ENCODE peak calls at places on chromosomes 16 and 17, in four cellular contexts. W is progenitor cell of endocrine pancreas, H is psoas muscle, Z is cardiac muscle cell. C is an unnamed sample.

GRCh38 chr16:25141648-25142047 is 30.1 kb downstream of the LCMT1 start:
- DNase-seq in W (no peak), H (no peak), Z (peak), C (no peak)

GRCh38 chr17:42365136-42365535 is 23.1 kb downstream of the STAT3 start:
- DNase-seq in W (no peak), H (no peak), Z (peak), C (no peak)

GRCh38 chr17:50153650-50154575 is 3.4 kb upstream of the PPP1R9B start:
- DNase-seq in W (no peak), H (peak), Z (peak), C (no peak)

GRCh38 chr16:1019234-1019933 is 37.8 kb downstream of the SOX8 start:
- DNase-seq in W (no peak), H (no peak), Z (peak), C (peak)

GRCh38 chr16:12729448-12729847 is 74.2 kb downstream of the CPPED1 start:
- DNase-seq in W (no peak), H (no peak), Z (peak), C (no peak)

GRCh38 chr17:16917995-16918394 is 53.9 kb downstream of the TNFRSF13B start:
- DNase-seq in W (no peak), H (peak), Z (no peak), C (no peak)

GRCh38 chr17:54738496-54738895 is 162.2 kb upstream of the TOM1L1 start:
- DNase-seq in W (no peak), H (no peak), Z (no peak), C (no peak)

GRCh38 chr17:66437466-66438026 is 135.1 kb downstream of the PRKCA start:
- DNase-seq in W (no peak), H (no peak), Z (peak), C (no peak)

GRCh38 chr17:49104511-49105074 is 28.0 kb upstream of the B4GALNT2 start:
- DNase-seq in W (no peak), H (no peak), Z (no peak), C (no peak)

GRCh38 chr17:78559024-78559423 is 18.2 kb downstream of the DNAH17 start:
- DNase-seq in W (no peak), H (no peak), Z (no peak), C (no peak)

GRCh38 chr16:65574311-65574966 is 452.6 kb upstream of the CDH11 start:
- DNase-seq in W (no peak), H (no peak), Z (no peak), C (no peak)

GRCh38 chr17:48444531-48445247 is 14.7 kb upstream of the SKAP1 start:
- DNase-seq in W (no peak), H (no peak), Z (no peak), C (no peak)

GRCh38 chr17:419073-419735 is 66.6 kb upstream of the RPH3AL start:
- DNase-seq in W (no peak), H (no peak), Z (no peak), C (no peak)

GRCh38 chr16:50509521-50510341 is 38.5 kb upstream of the NKD1 start:
- DNase-seq in W (no peak), H (no peak), Z (peak), C (no peak)

GRCh38 chr17:28908640-28909098 is 5.8 kb upstream of the DHRS13 start:
- DNase-seq in W (no peak), H (no peak), Z (peak), C (no peak)

GRCh38 chr16:78425957-78426590 is 326.6 kb downstream of the WWOX start:
- DNase-seq in W (no peak), H (no peak), Z (no peak), C (no peak)

GRCh38 chr17:67800495-67800928 is 24.8 kb upstream of the BPTF start:
- DNase-seq in W (peak), H (peak), Z (peak), C (peak)

GRCh38 chr16:30187971-30188561 is 4.7 kb downstream of the CORO1A start:
- DNase-seq in W (no peak), H (peak), Z (no peak), C (no peak)

GRCh38 chr17:8918811-8919210 is 46.7 kb downstream of the PIK3R5 start:
- DNase-seq in W (no peak), H (no peak), Z (peak), C (no peak)

GRCh38 chr17:17685775-17686291 is 4.6 kb downstream of the RAI1 start:
- DNase-seq in W (no peak), H (no peak), Z (peak), C (no peak)

GRCh38 chr16:29729116-29729521 is 16.7 kb downstream of the C16orf54 start:
- DNase-seq in W (no peak), H (no peak), Z (peak), C (peak)

GRCh38 chr17:4788807-4789700 is at the start of gene GLTPD2:
- DNase-seq in W (peak), H (no peak), Z (peak), C (no peak)

GRCh38 chr16:78235168-78235800 is 135.8 kb downstream of the WWOX start:
- DNase-seq in W (peak), H (peak), Z (peak), C (peak)

GRCh38 chr17:29826045-29826692 is 103.9 kb downstream of the SSH2 start:
- DNase-seq in W (no peak), H (no peak), Z (no peak), C (no peak)

GRCh38 chr16:81101702-81102101 is 5.5 kb upstream of the GCSH start:
- DNase-seq in W (no peak), H (no peak), Z (no peak), C (no peak)

GRCh38 chr17:2058521-2059124 is 3.7 kb downstream of the HIC1 start:
- DNase-seq in W (no peak), H (peak), Z (peak), C (no peak)

GRCh38 chr17:34703533-34703932 is 124.2 kb downstream of the TMEM132E start:
- DNase-seq in W (peak), H (no peak), Z (peak), C (no peak)

GRCh38 chr16:66606000-66606751 is 1.7 kb downstream of the CMTM3 start:
- DNase-seq in W (no peak), H (no peak), Z (no peak), C (no peak)

GRCh38 chr17:82010575-82011525 is 11.8 kb downstream of the CENPX start:
- DNase-seq in W (no peak), H (no peak), Z (no peak), C (no peak)

GRCh38 chr16:35506018-35506897 is 2046.8 kb downstream of the TP53TG3F start:
- DNase-seq in W (no peak), H (no peak), Z (no peak), C (no peak)

DNA sequence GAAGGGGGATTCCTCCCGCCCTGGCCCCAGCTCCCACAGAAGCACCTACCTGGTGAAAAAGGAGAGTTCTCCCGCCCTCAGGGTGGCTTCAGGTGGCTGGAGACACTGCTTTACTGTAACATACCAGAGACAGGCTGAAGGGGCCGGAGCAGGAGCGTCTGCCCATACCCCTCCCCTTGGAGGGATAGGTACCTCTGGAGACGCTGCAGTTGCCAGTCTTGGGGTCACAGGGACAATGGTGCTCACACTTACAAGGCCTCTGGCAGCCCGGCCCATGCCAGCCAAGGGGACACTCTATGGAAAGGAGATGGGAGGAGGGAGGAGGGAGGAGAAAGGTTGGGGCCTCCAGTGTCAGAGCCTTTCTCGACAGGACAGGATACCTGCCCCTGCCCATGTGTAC is 6.6 kb downstream of the NAGPA start:
- DNase-seq in W (no peak), H (peak), Z (no peak), C (peak)
- TF ChIP-seq CTCF in W (no peak), H (no peak), Z (no peak), C (no peak)

GRCh38 chr16:58515125-58515870 is at the start of gene SETD6:
- DNase-seq in W (peak), H (peak), Z (peak), C (no peak)
- TF ChIP-seq CTCF in W (peak), H (peak), Z (peak), C (no peak)

GRCh38 chr17:80678621-80679020 is 134.0 kb downstream of the RPTOR start:
- DNase-seq in W (no peak), H (no peak), Z (peak), C (no peak)
- TF ChIP-seq CTCF in W (no peak), H (no peak), Z (no peak), C (no peak)

GRCh38 chr17:56751145-56751743 is 82.5 kb downstream of the C17orf67 start:
- DNase-seq in W (no peak), H (no peak), Z (no peak), C (no peak)
- TF ChIP-seq CTCF in W (no peak), H (no peak), Z (no peak), C (no peak)

GRCh38 chr17:57597101-57597500 is 148.0 kb downstream of the CCDC182 start:
- DNase-seq in W (no peak), H (no peak), Z (no peak), C (no peak)

GRCh38 chr17:57600092-57600491 is 145.0 kb downstream of the CCDC182 start:
- DNase-seq in W (no peak), H (no peak), Z (peak), C (no peak)

GRCh38 chr17:57595942-57596695 is 149.0 kb downstream of the CCDC182 start:
- DNase-seq in W (no peak), H (peak), Z (no peak), C (no peak)

GRCh38 chr17:57599271-57600045 is 145.6 kb downstream of the CCDC182 start:
- DNase-seq in W (no peak), H (no peak), Z (no peak), C (no peak)

GRCh38 chr17:57597531-57598453 is 147.3 kb downstream of the CCDC182 start:
- DNase-seq in W (peak), H (peak), Z (peak), C (no peak)
- TF ChIP-seq CTCF in W (peak), H (peak), Z (peak), C (peak)

GRCh38 chr16:89545831-89546574 is 14.5 kb upstream of the RPL13 start:
- DNase-seq in W (peak), H (no peak), Z (no peak), C (no peak)
- TF ChIP-seq CTCF in W (no peak), H (no peak), Z (no peak), C (no peak)

DNA sequence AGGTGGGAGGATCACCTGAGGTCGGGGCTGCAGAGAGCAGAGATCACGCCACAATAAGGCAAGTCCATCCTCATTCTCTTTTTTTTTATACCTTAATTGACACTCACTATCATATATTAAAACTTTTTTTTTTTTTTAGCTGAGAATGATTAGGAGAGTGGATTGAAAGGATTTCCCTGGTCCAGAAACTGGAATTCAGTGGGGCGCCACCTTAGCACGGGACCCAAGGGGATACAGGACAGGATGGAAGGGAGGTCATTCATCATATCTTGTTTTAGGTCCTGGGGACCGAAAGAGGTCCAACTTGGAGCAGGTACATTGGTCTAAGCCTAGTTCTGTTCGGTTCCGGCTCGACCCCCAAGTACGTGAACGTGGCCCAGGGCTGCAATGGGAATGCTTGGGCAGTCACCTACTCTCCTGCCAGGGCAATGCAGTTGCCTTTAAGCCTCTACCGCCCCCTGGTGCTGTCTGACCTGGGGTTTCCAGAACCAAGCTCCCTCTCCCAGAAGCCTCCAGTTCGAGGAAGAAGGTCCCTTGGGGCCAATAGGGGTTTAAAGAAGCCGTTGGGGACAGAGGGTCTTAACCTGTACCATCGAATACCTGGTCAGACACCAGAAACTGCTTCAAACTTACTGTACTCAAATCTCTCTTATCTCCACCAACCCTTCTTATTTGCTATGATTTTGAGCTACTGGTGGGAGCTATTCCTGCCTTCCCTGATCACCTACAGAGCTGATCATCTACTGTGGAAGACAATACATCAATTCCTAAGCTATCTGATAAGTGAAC is 19.9 kb upstream of the GPATCH8 start:
- DNase-seq in W (no peak), H (peak), Z (peak), C (peak)
- TF ChIP-seq CTCF in W (peak), H (peak), Z (peak), C (peak)

GRCh38 chr17:64063766-64064224 is 43.4 kb upstream of the ICAM2 start:
- DNase-seq in W (peak), H (peak), Z (peak), C (peak)
- TF ChIP-seq CTCF in W (peak), H (peak), Z (peak), C (peak)

DNA sequence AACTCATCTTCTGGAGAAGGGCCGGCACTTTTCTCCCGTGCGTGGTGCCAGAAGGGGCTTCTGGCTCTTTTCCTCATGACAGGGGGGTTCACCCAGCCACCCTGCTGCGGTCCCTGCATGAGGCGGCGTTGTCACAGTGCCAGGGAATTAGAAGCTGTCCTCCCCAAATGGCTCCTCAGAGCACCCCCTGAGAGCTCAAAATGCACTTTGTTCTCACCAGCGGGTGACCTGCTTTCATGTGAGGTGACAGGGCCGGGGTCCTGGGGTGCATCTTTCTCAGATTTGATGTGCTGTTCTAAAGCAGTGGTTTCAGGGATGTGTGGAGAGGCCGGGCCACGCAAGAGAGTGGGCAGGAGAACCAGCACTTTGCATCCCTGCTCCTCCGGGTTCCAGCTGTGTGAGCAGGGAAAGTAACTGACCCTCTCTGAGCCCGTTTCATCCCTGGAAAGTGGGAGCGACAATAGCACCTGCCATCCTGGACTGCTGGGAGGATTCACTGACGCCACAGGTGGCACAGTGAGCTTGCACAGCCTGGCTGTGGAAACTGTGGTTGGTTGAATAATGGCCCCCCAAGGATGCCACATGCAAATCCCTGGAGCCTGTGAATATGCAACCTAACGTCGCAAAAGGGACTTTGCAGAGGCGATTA is 94.0 kb downstream of the FOXL1 start:
- DNase-seq in W (no peak), H (no peak), Z (no peak), C (no peak)
- TF ChIP-seq CTCF in W (no peak), H (no peak), Z (no peak), C (no peak)